ENCODE peak calls at places on chromosomes 6 and 20, in five cellular contexts. J, C, K, L and W are unnamed samples.

GRCh38 chr6:34237316-34237721 is 646 bp downstream of the HMGA1 start:
- DNase-seq in K (no peak), L (no peak), C (no peak), J (no peak), W (no peak)

GRCh38 chr6:137693737-137694136 is 173.3 kb upstream of the TNFAIP3 start:
- DNase-seq in C (no peak), J (no peak), K (no peak), L (no peak), W (no peak)

GRCh38 chr6:3381233-3382065 is 75.4 kb downstream of the SLC22A23 start:
- DNase-seq in J (no peak), L (no peak), C (no peak), K (no peak), W (no peak)

GRCh38 chr6:139147628-139148027 is 12.7 kb downstream of the HECA start:
- DNase-seq in K (no peak), L (no peak), J (no peak), C (no peak), W (no peak)

GRCh38 chr6:126307859-126308258 is 32.1 kb upstream of the CENPW start:
- DNase-seq in C (no peak), J (no peak), K (no peak), L (no peak), W (no peak)

GRCh38 chr6:51843470-51844390 is 243.7 kb downstream of the PKHD1 start:
- DNase-seq in C (no peak), K (no peak), J (no peak), L (no peak), W (no peak)

GRCh38 chr6:1894954-1895353 is 285.2 kb downstream of the FOXC1 start:
- DNase-seq in L (no peak), J (peak), C (no peak), K (no peak), W (no peak)

GRCh38 chr6:30876039-30876730 is 8.1 kb upstream of the DDR1 start:
- DNase-seq in J (peak), C (no peak), L (no peak), K (peak), W (no peak)

GRCh38 chr6:167750956-167751358 is 75.8 kb upstream of the AFDN start:
- DNase-seq in K (no peak), L (no peak), J (peak), C (peak), W (peak)

GRCh38 chr6:87203448-87204023 is 48.2 kb downstream of the ZNF292 start:
- DNase-seq in K (no peak), J (no peak), C (no peak), L (no peak), W (no peak)

GRCh38 chr20:48574383-48574782 is 253.4 kb downstream of the PREX1 start:
- DNase-seq in J (peak), C (no peak), K (no peak), L (peak), W (no peak)

GRCh38 chr20:24708411-24709295 is 239.2 kb downstream of the SYNDIG1 start:
- DNase-seq in J (no peak), L (no peak), C (no peak), K (no peak), W (peak)

GRCh38 chr20:40584128-40584819 is 104.8 kb downstream of the MAFB start:
- DNase-seq in K (no peak), J (no peak), C (no peak), L (no peak), W (no peak)

GRCh38 chr20:38221041-38221589 is 39.4 kb downstream of the KIAA1755 start:
- DNase-seq in K (peak), J (peak), L (peak), C (peak), W (peak)

GRCh38 chr6:38589367-38589720 is 50.4 kb downstream of the BTBD9 start:
- DNase-seq in L (no peak), J (no peak), K (no peak), C (no peak), W (no peak)

GRCh38 chr6:104784884-104785283 is 74.8 kb downstream of the HACE1 start:
- DNase-seq in L (no peak), K (no peak), C (no peak), J (no peak), W (no peak)

GRCh38 chr20:51680067-51680749 is 88.0 kb downstream of the ATP9A start:
- DNase-seq in J (no peak), L (no peak), C (no peak), K (no peak), W (no peak)

DNA sequence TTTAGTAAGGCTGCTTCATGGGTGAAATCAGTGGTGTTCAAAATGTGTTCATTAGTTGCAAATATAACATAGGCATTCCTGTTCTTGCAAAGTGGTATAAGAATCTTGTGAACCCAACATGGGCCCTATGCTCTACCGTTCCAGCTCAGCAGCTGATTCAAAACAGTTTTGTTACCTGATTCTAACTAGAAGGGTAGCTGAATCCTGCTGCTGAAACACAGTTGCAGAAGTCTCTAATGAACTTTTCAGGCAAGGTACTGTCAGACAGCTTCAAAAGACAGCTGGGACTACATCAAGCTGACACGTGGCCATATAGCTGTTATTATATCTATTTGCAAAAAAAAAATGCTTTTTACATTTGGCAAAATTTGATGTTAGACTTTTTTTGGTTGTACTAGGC is 22.7 kb downstream of the THEMIS start:
- DNase-seq in K (no peak), L (no peak), J (no peak), C (no peak), W (no peak)
- TF ChIP-seq CTCF in K (no peak), L (no peak), J (no peak), C (no peak), W (no peak)

DNA sequence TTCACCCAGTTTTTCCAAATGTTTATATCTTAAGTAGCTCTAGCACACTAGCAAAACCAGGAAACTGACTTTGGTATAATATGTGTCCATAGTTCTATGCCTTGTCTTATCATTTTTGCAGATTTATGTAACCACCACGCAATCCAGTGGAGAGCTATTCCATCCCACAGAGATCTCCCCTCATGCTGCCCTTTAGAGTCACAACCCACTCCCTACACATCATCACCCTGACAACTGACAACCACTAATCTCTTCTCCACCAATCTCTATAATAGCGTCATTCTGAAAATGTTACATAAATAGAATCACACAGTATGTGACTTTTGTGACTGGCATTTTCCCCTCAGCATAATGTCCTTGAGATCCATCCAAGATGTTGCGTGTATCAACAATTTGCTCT is 29.1 kb downstream of the HLA-DRB5 start:
- DNase-seq in L (no peak), C (no peak), J (no peak), K (no peak), W (no peak)
- TF ChIP-seq POLR2A in L (no peak), C (no peak), J (no peak), K (no peak), W (no peak)

DNA sequence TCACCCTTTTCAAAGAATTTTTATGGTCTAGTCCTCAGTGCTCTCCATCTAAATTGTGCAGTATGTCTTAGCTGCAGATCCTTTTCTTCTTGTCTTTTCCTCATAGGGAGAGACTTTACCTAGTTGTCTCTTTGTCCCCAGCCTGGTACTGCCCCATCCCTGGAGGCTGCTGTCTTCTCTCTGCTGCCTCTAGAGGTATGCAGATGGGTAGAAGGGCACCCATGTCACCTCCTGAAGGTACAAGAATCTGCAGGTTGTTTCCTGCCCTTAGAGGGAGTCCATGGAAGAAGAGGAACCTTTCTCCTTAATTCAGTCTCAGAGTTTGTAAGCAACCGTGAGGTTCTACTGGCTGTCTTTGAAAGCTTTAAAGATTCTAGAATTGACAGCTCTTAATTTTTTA is 39.1 kb downstream of the MCM8 start:
- DNase-seq in L (peak), K (no peak), J (no peak), C (no peak), W (no peak)
- TF ChIP-seq CTCF in L (peak), K (no peak), J (no peak), C (no peak), W (no peak)

GRCh38 chr6:4957521-4958231 is 46.2 kb downstream of the RPP40 start:
- DNase-seq in C (peak), L (no peak), K (no peak), J (no peak), W (no peak)
- TF ChIP-seq POLR2A in C (no peak), L (no peak), K (no peak), J (no peak), W (no peak)

GRCh38 chr6:16711551-16712249 is 49.6 kb downstream of the ATXN1 start:
- DNase-seq in J (no peak), L (no peak), C (peak), K (no peak), W (no peak)
- TF ChIP-seq CTCF in J (no peak), L (peak), C (no peak), K (no peak), W (no peak)

GRCh38 chr6:157380779-157381561 is at the start of gene ZDHHC14:
- DNase-seq in L (peak), J (peak), K (peak), C (peak), W (peak)
- TF ChIP-seq POLR2A in L (peak), J (peak), K (peak), C (peak), W (peak)